ENCODE peak calls at places on chromosomes 2 and 18, in nine cellular contexts. O, R, V, H, P, N, Y, Z and E are unnamed samples.
A peak's percentile ranks its signal among the peaks of the same experiment; 100 is the strongest.

GRCh38 chr2:177322801-177323261 is 58.3 kb upstream of the NFE2L2 start:
- DNase-seq in P (no peak), V (peak; percentile 72), R (no peak), H (no peak), O (no peak), N (no peak), Y (no peak), Z (no peak), E (no peak)

GRCh38 chr2:155368934-155369333 is 670.4 kb downstream of the KCNJ3 start:
- DNase-seq in N (no peak), H (no peak), O (peak; percentile 28), V (no peak), Y (no peak), R (peak; percentile 45), Z (no peak), P (peak; percentile 20), E (no peak)

GRCh38 chr2:53519925-53520629 is 247.5 kb upstream of the CHAC2 start:
- DNase-seq in H (no peak), V (no peak), Z (no peak), N (no peak), P (peak; percentile 23), R (no peak), O (no peak), Y (no peak), E (peak; percentile 46)

GRCh38 chr18:72458256-72458655 is 85.9 kb downstream of the CBLN2 start:
- DNase-seq in N (no peak), P (no peak), Z (no peak), O (no peak), H (no peak), Y (no peak), V (no peak), R (peak; percentile 53), E (no peak)

GRCh38 chr2:219641390-219642063 is 14.1 kb downstream of the SLC4A3 start:
- DNase-seq in O (no peak), Y (no peak), R (no peak), N (no peak), Z (no peak), H (no peak), V (peak; percentile 19), P (no peak), E (peak; percentile 12)

GRCh38 chr2:46495347-46496030 is 16.1 kb downstream of the TMEM247 start:
- DNase-seq in N (no peak), O (no peak), Y (no peak), V (no peak), Z (peak; percentile 50), R (no peak), P (peak; percentile 60), H (no peak), E (no peak)

GRCh38 chr2:37561615-37562569 is 109.5 kb downstream of the CDC42EP3 start:
- DNase-seq in V (no peak), N (no peak), Z (peak; percentile 91), R (peak; percentile 95), Y (no peak), P (peak; percentile 97), H (peak; percentile 19), O (peak; percentile 90), E (no peak)

GRCh38 chr18:27707201-27707600 is 469.7 kb downstream of the CDH2 start:
- DNase-seq in Z (no peak), R (no peak), P (peak; percentile 20), N (no peak), Y (no peak), H (no peak), V (no peak), O (no peak), E (no peak)

GRCh38 chr2:157155992-157156391 is 101.5 kb upstream of the GALNT5 start:
- DNase-seq in V (no peak), Y (no peak), O (no peak), N (no peak), H (no peak), R (no peak), Z (no peak), P (no peak), E (no peak)